ENCODE peak calls at places on chromosomes 16 and 17, in seven cellular contexts. S is body of pancreas; K is dorsolateral prefrontal cortex; F is CD4-positive, alpha-beta T cell; M is endothelial cell; J is psoas muscle; A is heart right ventricle. L is an unnamed sample.

GRCh38 chr16:3027983-3028715 is 4.3 kb downstream of the THOC6 start:
- DNase-seq in S (peak; percentile 95), K (peak; percentile 89), F (peak; percentile 77), M (peak; percentile 96), J (peak; percentile 80), A (peak; percentile 52), L (peak; percentile 97)

GRCh38 chr17:50364061-50364458 is 8.9 kb downstream of the MRPL27 start:
- DNase-seq in S (no peak), K (no peak), F (no peak), M (no peak), J (no peak), A (no peak), L (no peak)

GRCh38 chr17:78478757-78479297 is 98.4 kb downstream of the DNAH17 start:
- DNase-seq in S (no peak), K (no peak), F (no peak), M (no peak), J (no peak), A (no peak), L (no peak)

GRCh38 chr17:75827291-75828050 is 16.7 kb downstream of the UNC13D start:
- DNase-seq in S (peak; percentile 72), K (peak; percentile 65), F (peak; percentile 61), M (peak; percentile 87), J (peak; percentile 80), A (peak; percentile 64), L (peak; percentile 79)

GRCh38 chr17:50204431-50204830 is 3.0 kb upstream of the COL1A1 start:
- DNase-seq in S (no peak), K (no peak), F (no peak), M (no peak), J (no peak), A (no peak), L (no peak)

GRCh38 chr17:57785032-57785431 is 39.9 kb upstream of the CCDC182 start:
- DNase-seq in S (no peak), K (no peak), F (no peak), M (no peak), J (no peak), A (peak; percentile 62), L (no peak)

GRCh38 chr17:7220593-7221280 is 999 bp downstream of the ACADVL start:
- DNase-seq in S (peak; percentile 78), K (no peak), F (peak; percentile 53), M (peak; percentile 47), J (peak; percentile 65), A (no peak), L (no peak)

GRCh38 chr16:56589141-56590039 is at the start of gene MT3:
- DNase-seq in S (peak; percentile 55), K (peak; percentile 93), F (no peak), M (no peak), J (peak; percentile 39), A (no peak), L (peak; percentile 59)

GRCh38 chr17:74514632-74515035 is 16.6 kb downstream of the CD300LB start:
- DNase-seq in S (peak; percentile 45), K (no peak), F (no peak), M (no peak), J (no peak), A (no peak), L (no peak)

GRCh38 chr17:12231027-12231682 is 210.5 kb downstream of the MAP2K4 start:
- DNase-seq in S (no peak), K (no peak), F (no peak), M (no peak), J (no peak), A (no peak), L (no peak)

GRCh38 chr16:14013571-14014283 is 57.4 kb upstream of the MRTFB start:
- DNase-seq in S (peak; percentile 46), K (no peak), F (no peak), M (no peak), J (no peak), A (peak; percentile 50), L (peak; percentile 16)

GRCh38 chr17:19678581-19679418 is 30.2 kb downstream of the ALDH3A2 start:
- DNase-seq in S (no peak), K (no peak), F (no peak), M (no peak), J (no peak), A (no peak), L (no peak)

GRCh38 chr17:21474815-21475214 is 98.7 kb downstream of the KCNJ12 start:
- DNase-seq in S (no peak), K (no peak), F (no peak), M (no peak), J (no peak), A (no peak), L (no peak)
- TF ChIP-seq CTCF in S (no peak), K (no peak), F (no peak), M (no peak), J (no peak), A (no peak), L (no peak)

GRCh38 chr17:17729620-17730249 is 48.5 kb downstream of the RAI1 start:
- DNase-seq in S (peak; percentile 66), K (no peak), F (peak; percentile 53), M (peak; percentile 33), J (no peak), A (no peak), L (peak; percentile 57)
- TF ChIP-seq CTCF in S (peak; percentile 56), K (peak; percentile 57), F (peak; percentile 77), M (peak; percentile 65), J (peak; percentile 51), A (peak; percentile 51), L (peak; percentile 61)

DNA sequence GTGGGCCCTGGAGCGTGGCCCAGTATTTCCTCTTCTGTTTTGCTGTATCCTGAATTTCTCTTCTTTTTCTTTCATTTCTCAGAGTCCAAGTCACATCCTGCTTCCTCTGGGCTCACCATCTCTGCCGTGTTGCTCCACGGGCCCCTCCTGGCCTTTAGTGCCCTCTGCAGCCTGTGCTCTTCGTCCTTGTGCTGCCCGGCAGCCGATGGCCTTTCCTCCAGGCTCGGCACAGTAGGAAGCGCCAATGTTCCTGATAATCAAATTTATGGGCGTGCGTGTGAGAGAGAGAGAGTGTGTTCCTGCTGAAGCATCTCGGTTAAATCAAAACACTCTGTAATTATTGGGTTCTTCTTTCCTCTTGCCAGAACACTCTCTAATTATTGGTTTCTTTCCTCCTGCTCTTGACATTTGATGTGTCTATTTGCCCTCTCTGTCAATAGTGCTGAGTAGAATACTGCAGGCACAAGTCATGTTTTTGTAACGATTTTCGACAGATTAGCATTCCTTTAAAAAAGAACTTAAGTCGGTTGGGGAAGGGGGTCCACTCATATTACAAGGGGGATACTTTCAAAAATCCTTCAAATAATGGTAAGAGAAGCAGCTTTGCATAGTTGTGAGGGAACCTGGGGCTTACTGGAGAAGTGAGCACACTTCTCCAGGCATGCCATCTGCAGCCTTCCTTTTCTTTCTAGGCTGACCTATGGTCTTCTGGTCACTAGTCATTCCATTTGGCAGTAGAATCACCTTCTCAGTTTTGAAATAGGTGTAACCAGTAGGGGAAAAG is 126.6 kb downstream of the RPTOR start:
- DNase-seq in S (no peak), K (no peak), F (no peak), M (no peak), J (no peak), A (no peak), L (no peak)
- TF ChIP-seq CTCF in S (no peak), K (no peak), F (no peak), M (no peak), J (no peak), A (no peak), L (no peak)

GRCh38 chr16:87190288-87191240 is 126.6 kb downstream of the C16orf95 start:
- DNase-seq in S (no peak), K (no peak), F (no peak), M (peak; percentile 28), J (no peak), A (no peak), L (no peak)
- TF ChIP-seq CTCF in S (no peak), K (no peak), F (no peak), M (peak; percentile 43), J (no peak), A (no peak), L (no peak)